ENCODE peak calls at places on chromosomes 6 and 20, in eight cellular contexts. D is lower lobe of right lung; V is effector memory CD4-positive, alpha-beta T cell; J is endodermal cell; P is mucosa of descending colon; A is CD4-positive, CD25-positive, alpha-beta regulatory T cell; U is heart right ventricle; W is HCT116. I is an unnamed sample.

GRCh38 chr6:123091896-123092271 is 95.8 kb downstream of the CLVS2 start:
- DNase-seq in D (no peak), V (no peak), J (no peak), P (no peak), A (no peak), U (no peak), W (no peak), I (no peak)

GRCh38 chr6:135851442-135852271 is at the start of gene PDE7B:
- DNase-seq in D (peak; percentile 84), V (peak; percentile 2), J (peak; percentile 85), P (peak; percentile 80), A (peak; percentile 39), U (peak; percentile 81), W (no peak), I (peak; percentile 23)

GRCh38 chr6:56732517-56732916 is 89.8 kb upstream of the DST start:
- DNase-seq in D (no peak), V (no peak), J (no peak), P (no peak), A (no peak), U (no peak), W (no peak), I (no peak)

GRCh38 chr6:37242429-37243052 is 15.0 kb upstream of the TBC1D22B start:
- DNase-seq in D (no peak), V (no peak), J (no peak), P (no peak), A (no peak), U (no peak), W (peak; percentile 82), I (no peak)

GRCh38 chr20:4087923-4088322 is 72.6 kb upstream of the RNF24 start:
- DNase-seq in D (no peak), V (no peak), J (no peak), P (no peak), A (no peak), U (no peak), W (no peak), I (no peak)

GRCh38 chr6:137738197-137738596 is 128.9 kb upstream of the TNFAIP3 start:
- DNase-seq in D (no peak), V (no peak), J (no peak), P (no peak), A (peak; percentile 22), U (no peak), W (no peak), I (no peak)

GRCh38 chr20:10063482-10063881 is 28.7 kb downstream of the ANKEF1 start:
- DNase-seq in D (no peak), V (no peak), J (no peak), P (no peak), A (no peak), U (no peak), W (no peak), I (no peak)

GRCh38 chr6:107941627-107942026 is 16.4 kb downstream of the SEC63 start:
- DNase-seq in D (no peak), V (no peak), J (peak; percentile 42), P (no peak), A (no peak), U (no peak), W (no peak), I (no peak)

GRCh38 chr6:73854998-73855718 is 159.2 kb downstream of the CD109 start:
- DNase-seq in D (no peak), V (no peak), J (no peak), P (no peak), A (peak; percentile 78), U (no peak), W (peak; percentile 41), I (peak; percentile 36)

GRCh38 chr6:70734979-70735378 is 67.3 kb downstream of the SMAP1 start:
- DNase-seq in D (no peak), V (no peak), J (no peak), P (no peak), A (no peak), U (no peak), W (no peak), I (no peak)

GRCh38 chr6:53154794-53155193 is 6.2 kb upstream of the GCM1 start:
- DNase-seq in D (no peak), V (no peak), J (no peak), P (no peak), A (no peak), U (no peak), W (no peak), I (no peak)

GRCh38 chr6:10736721-10737120 is 10.9 kb upstream of the TMEM14B start:
- DNase-seq in D (no peak), V (no peak), J (no peak), P (no peak), A (no peak), U (no peak), W (no peak), I (no peak)

GRCh38 chr20:53750827-53751393 is 157.3 kb upstream of the ZNF217 start:
- DNase-seq in D (no peak), V (no peak), J (no peak), P (no peak), A (peak; percentile 50), U (no peak), W (no peak), I (peak; percentile 26)

GRCh38 chr20:45449528-45449927 is 20.0 kb upstream of the WFDC2 start:
- DNase-seq in D (no peak), V (no peak), J (no peak), P (no peak), A (no peak), U (no peak), W (no peak), I (no peak)

GRCh38 chr6:23319560-23319959 is 750.2 kb downstream of the HDGFL1 start:
- DNase-seq in D (no peak), V (no peak), J (no peak), P (no peak), A (no peak), U (no peak), W (no peak), I (no peak)
- H3K9me3 ChIP-seq in D (no peaks in the 10 kb centered on the region), V (no peaks in the 10 kb centered on the region), J (peaks cover 4% of the 10 kb centered on the region), P (no peaks in the 10 kb centered on the region), A (peaks cover 2% of the 10 kb centered on the region), U (no peaks in the 10 kb centered on the region), W (no peaks in the 10 kb centered on the region), I (no peaks in the 10 kb centered on the region)

GRCh38 chr6:16494781-16495180 is 256.4 kb downstream of the GMPR start:
- DNase-seq in D (no peak), V (no peak), J (peak; percentile 66), P (no peak), A (no peak), U (no peak), W (no peak), I (no peak)
- H3K4me3 ChIP-seq in D (no peak overlapping the region), V (no peak overlapping the region), J (no peak overlapping the region), P (no peak overlapping the region), A (no peak overlapping the region), U (no peak overlapping the region), W (no peak overlapping the region), I (no peak overlapping the region)

DNA sequence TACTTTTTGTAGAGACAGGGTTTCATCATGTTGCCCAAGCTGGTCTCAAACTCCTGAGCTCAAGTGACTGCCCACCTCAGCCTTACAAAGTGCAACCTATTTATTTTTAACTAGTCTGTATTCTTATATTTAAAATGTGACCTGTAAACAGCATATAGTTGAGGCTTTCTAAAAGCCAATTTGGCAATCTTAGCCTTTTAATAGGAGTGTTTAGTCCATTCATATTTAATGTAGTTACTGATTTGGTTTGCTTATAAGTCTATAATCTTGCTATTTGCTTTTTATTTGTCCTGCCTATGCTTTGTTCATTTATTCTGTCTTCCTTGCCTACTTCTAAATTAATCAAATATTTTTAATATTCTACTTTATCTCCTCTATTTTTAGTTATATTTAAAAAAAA is 15.0 kb upstream of the SOX4 start:
- DNase-seq in D (no peak), V (no peak), J (no peak), P (no peak), A (no peak), U (no peak), W (no peak), I (no peak)
- H3K9me3 ChIP-seq in D (peaks cover 15% of the 10 kb centered on the region), V (no peaks in the 10 kb centered on the region), J (peaks cover 42% of the 10 kb centered on the region), P (no peaks in the 10 kb centered on the region), A (peaks cover 4% of the 10 kb centered on the region), U (peaks cover 26% of the 10 kb centered on the region), W (no peaks in the 10 kb centered on the region), I (no peaks in the 10 kb centered on the region)

DNA sequence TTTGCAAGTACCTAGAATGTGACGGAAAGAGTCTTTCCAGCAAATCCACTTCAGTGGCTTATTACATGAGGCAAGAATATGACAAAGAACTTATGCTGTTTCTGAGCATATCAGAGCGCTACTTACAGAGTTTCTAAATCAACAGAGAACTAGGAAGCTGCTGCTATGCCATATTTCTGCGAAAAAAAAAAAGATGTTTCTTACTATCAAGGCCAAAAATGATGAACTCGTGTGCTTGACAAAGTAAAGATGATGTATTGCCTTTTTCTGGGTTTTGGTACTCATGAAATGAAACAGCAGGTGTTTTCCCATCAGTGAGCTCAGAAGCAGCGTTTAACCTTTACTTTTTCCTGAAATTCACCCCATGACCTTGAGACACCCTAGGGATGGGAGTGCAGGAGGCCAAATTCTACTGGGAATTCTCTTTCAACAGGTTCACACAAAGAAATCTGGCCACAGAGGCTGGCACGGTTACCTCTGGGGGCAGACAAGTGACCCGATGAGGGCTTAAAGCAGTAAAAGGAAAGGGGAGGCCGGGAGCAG is 37.7 kb downstream of the AGPAT4 start:
- DNase-seq in D (no peak), V (no peak), J (no peak), P (no peak), A (peak; percentile 26), U (no peak), W (no peak), I (no peak)
- H3K4me3 ChIP-seq in D (no peak overlapping the region), V (no peak overlapping the region), J (no peak overlapping the region), P (no peak overlapping the region), A (no peak overlapping the region), U (no peak overlapping the region), W (no peak overlapping the region), I (no peak overlapping the region)

DNA sequence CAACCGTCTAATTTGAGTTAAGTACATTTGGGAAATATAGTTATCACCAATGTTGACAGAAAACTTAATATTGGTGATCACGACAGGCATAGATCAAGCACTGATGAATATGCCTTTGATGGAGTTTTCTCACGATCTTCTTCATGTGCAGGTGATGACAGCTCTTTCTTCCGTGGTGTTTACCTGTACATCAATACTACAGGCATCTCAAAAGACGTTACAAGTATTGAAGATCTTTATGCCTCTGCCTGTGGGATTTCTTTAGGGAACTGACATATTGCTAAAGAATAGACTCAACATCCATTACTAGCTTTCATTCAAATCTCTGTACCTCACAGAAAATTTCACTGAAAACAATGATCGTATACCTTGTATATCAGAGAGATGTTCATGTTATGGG is 178.7 kb downstream of the PACRG start:
- DNase-seq in D (no peak), V (no peak), J (no peak), P (no peak), A (no peak), U (no peak), W (no peak), I (no peak)
- H3K9me3 ChIP-seq in D (no peaks in the 10 kb centered on the region), V (no peaks in the 10 kb centered on the region), J (no peaks in the 10 kb centered on the region), P (no peaks in the 10 kb centered on the region), A (no peaks in the 10 kb centered on the region), U (peaks cover 4% of the 10 kb centered on the region), W (no peaks in the 10 kb centered on the region), I (no peaks in the 10 kb centered on the region)

I was measured in CD4-positive, alpha-beta memory T cell.